ENCODE peak calls at places on chromosomes 1 and 21, in ten cellular contexts. One of them, this sample, is unnamed.

GRCh38 chr1:59805564-59805963 is 9.2 kb upstream of the HOOK1 start:
- DNase-seq in BE2C: no peak
- DNase-seq in cardiac muscle cell: no peak
- DNase-seq in MM.1S: no peak
- DNase-seq in neural crest cell: no peak
- DNase-seq in brain microvascular endothelial cell: no peak
- DNase-seq in psoas muscle: no peak
- DNase-seq in tibial nerve: no peak
- DNase-seq in Calu3: no peak
- DNase-seq in RWPE1: no peak
- DNase-seq in this sample: no peak

GRCh38 chr1:15028117-15028516 is 125.4 kb upstream of the TMEM51 start:
- DNase-seq in psoas muscle: peak; percentile 66
- DNase-seq in cardiac muscle cell: no peak
- DNase-seq in Calu3: no peak
- DNase-seq in neural crest cell: no peak
- DNase-seq in RWPE1: peak; percentile 11
- DNase-seq in BE2C: no peak
- DNase-seq in MM.1S: no peak
- DNase-seq in brain microvascular endothelial cell: peak; percentile 71
- DNase-seq in tibial nerve: no peak
- DNase-seq in this sample: peak; percentile 69

GRCh38 chr1:14841951-14842350 is 243.5 kb downstream of the KAZN start:
- DNase-seq in neural crest cell: no peak
- DNase-seq in RWPE1: no peak
- DNase-seq in brain microvascular endothelial cell: no peak
- DNase-seq in psoas muscle: no peak
- DNase-seq in tibial nerve: no peak
- DNase-seq in MM.1S: no peak
- DNase-seq in cardiac muscle cell: no peak
- DNase-seq in BE2C: no peak
- DNase-seq in Calu3: no peak
- DNase-seq in this sample: no peak

GRCh38 chr1:46039571-46040052 is 92.8 kb downstream of the PIK3R3 start:
- DNase-seq in psoas muscle: peak; percentile 52
- DNase-seq in MM.1S: no peak
- DNase-seq in cardiac muscle cell: no peak
- DNase-seq in tibial nerve: no peak
- DNase-seq in Calu3: no peak
- DNase-seq in RWPE1: no peak
- DNase-seq in brain microvascular endothelial cell: no peak
- DNase-seq in neural crest cell: no peak
- DNase-seq in BE2C: peak; percentile 16
- DNase-seq in this sample: no peak

GRCh38 chr1:226943156-226943555 is 3.1 kb downstream of the COQ8A start:
- DNase-seq in MM.1S: no peak
- DNase-seq in Calu3: no peak
- DNase-seq in neural crest cell: no peak
- DNase-seq in cardiac muscle cell: no peak
- DNase-seq in brain microvascular endothelial cell: no peak
- DNase-seq in psoas muscle: no peak
- DNase-seq in RWPE1: no peak
- DNase-seq in BE2C: no peak
- DNase-seq in tibial nerve: no peak
- DNase-seq in this sample: no peak

GRCh38 chr1:2104621-2105427 is 54.6 kb downstream of the PRKCZ start:
- DNase-seq in RWPE1: no peak
- DNase-seq in psoas muscle: no peak
- DNase-seq in tibial nerve: no peak
- DNase-seq in Calu3: no peak
- DNase-seq in cardiac muscle cell: peak; percentile 57
- DNase-seq in neural crest cell: no peak
- DNase-seq in brain microvascular endothelial cell: no peak
- DNase-seq in MM.1S: no peak
- DNase-seq in BE2C: no peak
- DNase-seq in this sample: peak; percentile 56

GRCh38 chr1:241934181-241934815 is 23.3 kb upstream of the BECN2 start:
- DNase-seq in Calu3: no peak
- DNase-seq in psoas muscle: no peak
- DNase-seq in neural crest cell: peak; percentile 36
- DNase-seq in tibial nerve: no peak
- DNase-seq in RWPE1: no peak
- DNase-seq in BE2C: no peak
- DNase-seq in MM.1S: no peak
- DNase-seq in brain microvascular endothelial cell: peak; percentile 27
- DNase-seq in cardiac muscle cell: peak; percentile 2
- DNase-seq in this sample: peak; percentile 60

GRCh38 chr1:221756830-221757551 is 15.1 kb upstream of the DUSP10 start:
- DNase-seq in MM.1S: no peak
- DNase-seq in neural crest cell: no peak
- DNase-seq in brain microvascular endothelial cell: no peak
- DNase-seq in psoas muscle: no peak
- DNase-seq in BE2C: no peak
- DNase-seq in tibial nerve: no peak
- DNase-seq in RWPE1: no peak
- DNase-seq in Calu3: no peak
- DNase-seq in cardiac muscle cell: no peak
- DNase-seq in this sample: no peak

GRCh38 chr21:17610862-17611261 is 1.8 kb downstream of the BTG3 start:
- DNase-seq in neural crest cell: no peak
- DNase-seq in RWPE1: no peak
- DNase-seq in psoas muscle: no peak
- DNase-seq in brain microvascular endothelial cell: no peak
- DNase-seq in MM.1S: no peak
- DNase-seq in BE2C: peak; percentile 17
- DNase-seq in cardiac muscle cell: no peak
- DNase-seq in tibial nerve: no peak
- DNase-seq in Calu3: peak; percentile 2
- DNase-seq in this sample: peak; percentile 9

GRCh38 chr1:227545361-227545760 is 18.0 kb upstream of the ZNF678 start:
- DNase-seq in neural crest cell: no peak
- DNase-seq in cardiac muscle cell: no peak
- DNase-seq in Calu3: no peak
- DNase-seq in brain microvascular endothelial cell: no peak
- DNase-seq in MM.1S: no peak
- DNase-seq in tibial nerve: no peak
- DNase-seq in RWPE1: no peak
- DNase-seq in psoas muscle: no peak
- DNase-seq in BE2C: no peak
- DNase-seq in this sample: no peak

GRCh38 chr1:218364028-218364710 is 19.0 kb downstream of the TGFB2 start:
- DNase-seq in psoas muscle: no peak
- DNase-seq in brain microvascular endothelial cell: no peak
- DNase-seq in BE2C: no peak
- DNase-seq in Calu3: no peak
- DNase-seq in RWPE1: no peak
- DNase-seq in cardiac muscle cell: no peak
- DNase-seq in tibial nerve: no peak
- DNase-seq in MM.1S: no peak
- DNase-seq in neural crest cell: no peak
- DNase-seq in this sample: no peak

DNA sequence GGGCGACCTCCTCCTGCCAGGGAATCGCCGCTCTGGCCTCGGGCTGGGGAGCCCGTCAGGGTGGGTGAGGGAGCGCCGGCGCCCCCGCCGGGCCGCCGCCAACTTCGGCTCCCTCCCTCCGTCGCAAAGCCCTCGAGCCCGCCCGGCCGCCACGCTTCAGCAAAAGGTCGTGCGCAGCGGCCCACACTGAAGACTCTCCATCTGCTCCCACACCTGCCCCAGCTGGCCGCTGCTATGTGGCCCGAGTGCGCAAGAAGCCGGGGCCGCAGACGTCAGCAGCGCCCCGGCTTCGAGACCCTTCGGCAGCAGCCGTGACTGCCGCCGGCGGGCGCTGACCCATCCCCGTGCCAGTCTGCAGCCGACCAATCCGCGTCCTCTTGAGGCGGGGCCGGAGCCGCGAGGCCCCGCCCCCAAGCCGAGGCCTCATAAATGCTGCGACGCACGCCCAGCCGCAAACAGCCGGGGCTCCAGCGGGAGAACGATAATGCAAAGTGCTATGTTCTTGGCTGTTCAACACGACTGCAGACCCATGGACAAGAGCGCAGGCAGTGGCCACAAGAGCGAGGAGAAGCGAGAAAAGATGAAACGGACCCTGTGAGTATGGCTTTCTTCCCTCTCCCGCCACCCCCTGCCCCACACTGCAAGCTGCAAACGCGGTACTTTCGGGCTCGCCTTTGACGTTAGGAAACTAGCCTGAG is at the start of gene RGS2:
- DNase-seq in brain microvascular endothelial cell: peak; percentile 85
- DNase-seq in psoas muscle: peak; percentile 93
- DNase-seq in Calu3: peak; percentile 94
- DNase-seq in MM.1S: peak; percentile 98
- DNase-seq in neural crest cell: peak; percentile 77
- DNase-seq in RWPE1: peak; percentile 96
- DNase-seq in tibial nerve: peak; percentile 82
- DNase-seq in BE2C: peak; percentile 94
- DNase-seq in cardiac muscle cell: peak; percentile 96
- DNase-seq in this sample: peak; percentile 92
- TF ChIP-seq CTCF in brain microvascular endothelial cell: no peak
- TF ChIP-seq CTCF in psoas muscle: no peak
- TF ChIP-seq CTCF in Calu3: no peak
- TF ChIP-seq CTCF in MM.1S: peak; percentile 31
- TF ChIP-seq CTCF in neural crest cell: peak; percentile 40
- TF ChIP-seq CTCF in RWPE1: no peak
- TF ChIP-seq CTCF in tibial nerve: peak; percentile 29
- TF ChIP-seq CTCF in BE2C: no peak
- TF ChIP-seq CTCF in cardiac muscle cell: no peak
- TF ChIP-seq CTCF in this sample: no peak

GRCh38 chr1:23168079-23168461 is 586 bp downstream of the LUZP1 start:
- DNase-seq in MM.1S: peak; percentile 21
- DNase-seq in cardiac muscle cell: peak; percentile 83
- DNase-seq in RWPE1: no peak
- DNase-seq in brain microvascular endothelial cell: no peak
- DNase-seq in tibial nerve: no peak
- DNase-seq in Calu3: peak; percentile 14
- DNase-seq in neural crest cell: peak; percentile 25
- DNase-seq in BE2C: peak; percentile 32
- DNase-seq in psoas muscle: peak; percentile 69
- DNase-seq in this sample: no peak

GRCh38 chr1:23169727-23170335 is 1.2 kb upstream of the LUZP1 start:
- DNase-seq in brain microvascular endothelial cell: peak; percentile 63
- DNase-seq in BE2C: peak; percentile 55
- DNase-seq in psoas muscle: peak; percentile 74
- DNase-seq in neural crest cell: no peak
- DNase-seq in RWPE1: no peak
- DNase-seq in Calu3: no peak
- DNase-seq in MM.1S: no peak
- DNase-seq in tibial nerve: peak; percentile 36
- DNase-seq in cardiac muscle cell: no peak
- DNase-seq in this sample: peak; percentile 23

GRCh38 chr1:23169219-23169575 is 541 bp upstream of the LUZP1 start:
- DNase-seq in BE2C: no peak
- DNase-seq in psoas muscle: no peak
- DNase-seq in MM.1S: no peak
- DNase-seq in neural crest cell: no peak
- DNase-seq in RWPE1: no peak
- DNase-seq in brain microvascular endothelial cell: no peak
- DNase-seq in Calu3: no peak
- DNase-seq in cardiac muscle cell: no peak
- DNase-seq in tibial nerve: no peak
- DNase-seq in this sample: no peak

GRCh38 chr1:23167353-23168078 is 1.1 kb downstream of the LUZP1 start:
- DNase-seq in brain microvascular endothelial cell: peak; percentile 51
- DNase-seq in neural crest cell: peak; percentile 46
- DNase-seq in RWPE1: peak; percentile 84
- DNase-seq in cardiac muscle cell: peak; percentile 72
- DNase-seq in Calu3: peak; percentile 39
- DNase-seq in psoas muscle: peak; percentile 64
- DNase-seq in MM.1S: no peak
- DNase-seq in tibial nerve: no peak
- DNase-seq in BE2C: peak; percentile 35
- DNase-seq in this sample: peak; percentile 75

GRCh38 chr1:23168462-23169218 is at the start of gene LUZP1:
- DNase-seq in psoas muscle: peak; percentile 95
- DNase-seq in Calu3: peak; percentile 79
- DNase-seq in neural crest cell: peak; percentile 95
- DNase-seq in cardiac muscle cell: peak; percentile 94
- DNase-seq in RWPE1: peak; percentile 85
- DNase-seq in tibial nerve: peak; percentile 87
- DNase-seq in brain microvascular endothelial cell: peak; percentile 71
- DNase-seq in BE2C: peak; percentile 83
- DNase-seq in MM.1S: peak; percentile 75
- DNase-seq in this sample: peak; percentile 93
- TF ChIP-seq CTCF in psoas muscle: no peak
- TF ChIP-seq CTCF in Calu3: no peak
- TF ChIP-seq CTCF in neural crest cell: no peak
- TF ChIP-seq CTCF in cardiac muscle cell: no peak
- TF ChIP-seq CTCF in RWPE1: no peak
- TF ChIP-seq CTCF in tibial nerve: no peak
- TF ChIP-seq CTCF in brain microvascular endothelial cell: no peak
- TF ChIP-seq CTCF in BE2C: no peak
- TF ChIP-seq CTCF in MM.1S: no peak
- TF ChIP-seq CTCF in this sample: no peak

DNA sequence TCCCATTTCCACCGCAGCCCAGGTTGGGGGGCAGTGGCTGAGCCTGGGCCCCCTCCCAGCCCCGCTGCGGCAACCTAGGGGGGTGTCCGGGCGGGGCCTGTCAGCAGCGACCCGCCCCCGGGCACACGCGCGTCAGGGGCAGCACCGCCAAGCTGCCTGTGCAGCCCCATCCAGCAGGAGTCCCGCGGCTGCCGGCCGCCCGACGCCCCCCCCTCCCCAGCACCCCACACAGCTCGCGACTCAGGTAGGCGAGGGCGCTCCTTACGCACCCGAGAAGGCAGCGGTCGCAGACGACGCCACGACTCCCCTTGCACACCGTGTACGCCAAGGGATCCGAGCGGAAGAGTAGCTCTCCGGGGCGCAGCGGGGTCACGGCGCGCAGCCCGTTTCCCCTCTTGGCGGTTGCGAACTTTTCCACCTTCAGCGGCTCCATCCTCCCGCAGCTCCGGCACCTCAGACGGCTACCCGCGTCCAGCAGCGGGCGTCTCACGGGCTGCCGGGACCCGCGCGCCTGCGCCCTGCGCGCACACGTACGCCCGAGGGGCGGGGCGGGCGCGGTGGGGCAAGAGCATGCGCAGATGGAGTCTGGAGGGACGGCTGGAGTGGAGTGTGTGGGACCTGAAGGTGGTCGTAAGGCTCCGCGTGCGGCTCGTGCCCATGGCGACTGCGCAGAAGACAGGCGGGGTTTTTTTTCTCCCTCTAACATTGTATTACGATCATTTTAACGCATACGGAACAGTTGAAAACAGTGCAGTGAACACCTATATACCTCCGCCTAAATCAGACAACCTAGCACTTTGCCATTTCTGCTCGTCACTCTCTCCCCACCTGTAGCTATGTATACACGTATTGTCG is at the start of gene SMYD3:
- DNase-seq in MM.1S: peak; percentile 91
- DNase-seq in BE2C: peak; percentile 87
- DNase-seq in brain microvascular endothelial cell: peak; percentile 41
- DNase-seq in psoas muscle: peak; percentile 86
- DNase-seq in tibial nerve: peak; percentile 21
- DNase-seq in RWPE1: peak; percentile 81
- DNase-seq in neural crest cell: peak; percentile 78
- DNase-seq in Calu3: peak; percentile 82
- DNase-seq in cardiac muscle cell: peak; percentile 87
- DNase-seq in this sample: peak; percentile 88
- TF ChIP-seq CTCF in MM.1S: peak; percentile 21
- TF ChIP-seq CTCF in BE2C: peak; percentile 2
- TF ChIP-seq CTCF in brain microvascular endothelial cell: peak; percentile 20
- TF ChIP-seq CTCF in psoas muscle: peak; percentile 9
- TF ChIP-seq CTCF in tibial nerve: no peak
- TF ChIP-seq CTCF in RWPE1: no peak
- TF ChIP-seq CTCF in neural crest cell: peak; percentile 27
- TF ChIP-seq CTCF in Calu3: no peak
- TF ChIP-seq CTCF in cardiac muscle cell: peak; percentile 9
- TF ChIP-seq CTCF in this sample: no peak

GRCh38 chr1:51566260-51566659 is 47.2 kb upstream of the EPS15 start:
- DNase-seq in cardiac muscle cell: no peak
- DNase-seq in BE2C: no peak
- DNase-seq in tibial nerve: no peak
- DNase-seq in psoas muscle: no peak
- DNase-seq in MM.1S: no peak
- DNase-seq in Calu3: no peak
- DNase-seq in RWPE1: no peak
- DNase-seq in brain microvascular endothelial cell: no peak
- DNase-seq in neural crest cell: no peak
- DNase-seq in this sample: no peak
- TF ChIP-seq CTCF in cardiac muscle cell: no peak
- TF ChIP-seq CTCF in BE2C: no peak
- TF ChIP-seq CTCF in tibial nerve: no peak
- TF ChIP-seq CTCF in psoas muscle: no peak
- TF ChIP-seq CTCF in MM.1S: no peak
- TF ChIP-seq CTCF in Calu3: no peak
- TF ChIP-seq CTCF in RWPE1: no peak
- TF ChIP-seq CTCF in brain microvascular endothelial cell: no peak
- TF ChIP-seq CTCF in neural crest cell: no peak
- TF ChIP-seq CTCF in this sample: no peak

This sample was measured in nephron progenitor cell.